ENCODE peak calls at places on chromosome X, in six cellular contexts. P is bronchial epithelial cell, Y is uterus, C is upper lobe of right lung, T is GM20000, U is OCI-LY7. Q is an unnamed sample.
A peak's percentile ranks its signal among the peaks of the same experiment; 100 is the strongest.

GRCh38 chrX:147735364-147735763 is 176.4 kb upstream of the FMR1 start:
- DNase-seq in P (peak; percentile 2), C (no peak), T (no peak), U (no peak), Y (no peak), Q (peak; percentile 27)

GRCh38 chrX:53316860-53317237 is 35.5 kb upstream of the IQSEC2 start:
- DNase-seq in T (no peak), C (no peak), Y (no peak), U (no peak), P (no peak), Q (no peak)

GRCh38 chrX:13304052-13304451 is 15.8 kb downstream of the ATXN3L start:
- DNase-seq in T (no peak), U (no peak), Y (no peak), P (no peak), C (no peak), Q (no peak)

GRCh38 chrX:116238866-116239265 is 68.3 kb downstream of the AGTR2 start:
- DNase-seq in T (no peak), U (no peak), Y (no peak), P (peak; percentile 64), C (no peak), Q (peak; percentile 43)

GRCh38 chrX:153703036-153703370 is 15.3 kb downstream of the SLC6A8 start:
- DNase-seq in Y (peak; percentile 53), U (no peak), T (no peak), C (no peak), P (peak; percentile 65), Q (peak; percentile 77)

GRCh38 chrX:120781416-120781815 is 94.2 kb downstream of the CT47B1 start:
- DNase-seq in Y (no peak), P (peak; percentile 37), U (no peak), C (no peak), T (no peak), Q (peak; percentile 12)

GRCh38 chrX:39693298-39693697 is 404.5 kb downstream of the BCOR start:
- DNase-seq in C (no peak), Y (no peak), T (no peak), U (no peak), P (no peak), Q (no peak)

GRCh38 chrX:32644476-32644875 is 566.9 kb downstream of the DMD start:
- DNase-seq in T (no peak), C (no peak), P (no peak), Y (no peak), U (no peak), Q (no peak)

GRCh38 chrX:37986893-37987292 is 19.5 kb upstream of the SYTL5 start:
- DNase-seq in P (no peak), Y (no peak), T (no peak), U (no peak), C (no peak), Q (peak; percentile 14)

GRCh38 chrX:57227691-57228090 is 58.8 kb upstream of the FAAH2 start:
- DNase-seq in C (no peak), Y (no peak), T (no peak), P (peak; percentile 47), U (no peak), Q (peak; percentile 6)

GRCh38 chrX:118588715-118589114 is 93.1 kb downstream of the DOCK11 start:
- DNase-seq in P (no peak), T (no peak), Y (no peak), U (no peak), C (no peak), Q (no peak)

GRCh38 chrX:13029831-13030771 is 14.3 kb downstream of the FAM9C start:
- DNase-seq in P (no peak), T (no peak), U (no peak), C (no peak), Y (no peak), Q (peak; percentile 39)

GRCh38 chrX:13131511-13132137 is 87.2 kb upstream of the FAM9C start:
- DNase-seq in U (no peak), P (no peak), C (no peak), T (no peak), Y (no peak), Q (peak; percentile 16)

GRCh38 chrX:15497865-15498264 is 2.7 kb upstream of the BMX start:
- DNase-seq in U (peak; percentile 54), Y (no peak), T (peak; percentile 44), P (peak; percentile 33), C (no peak), Q (peak; percentile 77)

GRCh38 chrX:70998402-70999027 is 67.6 kb upstream of the SLC7A3 start:
- DNase-seq in C (no peak), T (no peak), Y (no peak), P (peak; percentile 88), U (peak; percentile 46), Q (peak; percentile 81)

GRCh38 chrX:148647666-148648065 is 147.2 kb downstream of the AFF2 start:
- DNase-seq in P (no peak), C (no peak), Y (no peak), U (peak; percentile 27), T (no peak), Q (no peak)

GRCh38 chrX:133544105-133544504 is 128.8 kb upstream of the GPC4 start:
- DNase-seq in P (peak; percentile 89), Y (peak; percentile 31), C (no peak), U (no peak), T (no peak), Q (peak; percentile 46)

GRCh38 chrX:138775501-138775900 is 64.0 kb upstream of the FGF13 start:
- DNase-seq in T (peak; percentile 2), P (peak; percentile 23), C (no peak), U (peak; percentile 7), Y (no peak), Q (peak; percentile 55)

GRCh38 chrX:70022608-70023007 is 27.1 kb downstream of the AWAT2 start:
- DNase-seq in T (no peak), Y (no peak), C (no peak), P (no peak), U (no peak), Q (no peak)

GRCh38 chrX:150692296-150692695 is 900 bp upstream of the MTMR1 start:
- DNase-seq in P (no peak), U (peak; percentile 35), T (no peak), Y (no peak), C (no peak), Q (no peak)

GRCh38 chrX:3815896-3816664 is 102.6 kb upstream of the PRKX start:
- DNase-seq in C (peak; percentile 74), P (no peak), Y (peak; percentile 53), T (peak; percentile 26), U (peak; percentile 56), Q (peak; percentile 46)

DNA sequence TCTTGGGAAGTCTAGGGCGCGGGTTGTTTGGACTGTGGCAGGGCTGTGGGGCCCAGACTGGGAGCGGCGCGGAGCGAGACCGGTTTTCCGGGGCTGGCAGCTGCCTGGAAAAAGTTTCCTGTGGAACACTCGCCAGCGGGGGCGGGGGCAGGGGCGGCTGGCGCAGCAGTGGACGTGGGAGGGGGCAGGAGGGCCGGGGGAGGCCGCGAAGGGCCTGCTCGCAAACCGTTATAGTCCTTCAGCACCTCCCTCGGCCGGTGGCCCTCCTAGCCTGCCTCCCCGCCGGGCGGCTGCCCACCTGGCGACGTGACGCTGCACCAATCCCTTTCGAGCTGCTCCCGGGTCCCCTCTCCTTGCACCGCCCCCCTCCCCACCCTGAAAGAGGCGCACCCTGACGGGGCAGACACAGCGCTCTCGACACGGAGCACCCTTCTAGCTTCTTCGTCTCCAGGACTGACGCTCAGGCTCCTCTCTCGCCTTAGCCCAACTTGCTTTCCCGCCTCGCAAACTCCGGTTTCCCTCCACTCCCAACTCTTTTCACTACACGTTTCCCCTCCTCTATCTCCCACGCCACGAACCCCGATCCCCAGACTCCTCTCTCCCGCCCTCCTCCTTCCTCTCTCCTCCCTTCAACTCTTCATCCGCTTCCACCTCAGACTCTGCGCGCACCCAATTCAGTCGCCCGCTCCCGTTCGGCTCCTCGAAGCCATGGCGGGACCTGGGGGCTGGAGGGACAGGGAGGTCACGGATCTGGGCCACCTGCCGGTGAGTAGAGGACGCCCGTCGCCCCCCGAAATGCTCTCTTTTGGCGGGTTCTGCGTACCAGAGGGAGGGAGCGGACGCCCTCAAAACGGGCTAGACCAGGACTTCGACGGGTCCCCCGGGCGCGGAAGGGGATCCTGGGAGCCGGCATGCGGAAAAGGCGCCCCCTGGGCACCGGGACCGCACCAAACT is at the start of gene NRK:
- DNase-seq in P (no peak), T (no peak), C (peak; percentile 51), Y (peak; percentile 30), U (no peak), Q (no peak)
- TF ChIP-seq CTCF in P (no peak), T (no peak), C (no peak), Y (no peak), U (no peak), Q (no peak)

DNA sequence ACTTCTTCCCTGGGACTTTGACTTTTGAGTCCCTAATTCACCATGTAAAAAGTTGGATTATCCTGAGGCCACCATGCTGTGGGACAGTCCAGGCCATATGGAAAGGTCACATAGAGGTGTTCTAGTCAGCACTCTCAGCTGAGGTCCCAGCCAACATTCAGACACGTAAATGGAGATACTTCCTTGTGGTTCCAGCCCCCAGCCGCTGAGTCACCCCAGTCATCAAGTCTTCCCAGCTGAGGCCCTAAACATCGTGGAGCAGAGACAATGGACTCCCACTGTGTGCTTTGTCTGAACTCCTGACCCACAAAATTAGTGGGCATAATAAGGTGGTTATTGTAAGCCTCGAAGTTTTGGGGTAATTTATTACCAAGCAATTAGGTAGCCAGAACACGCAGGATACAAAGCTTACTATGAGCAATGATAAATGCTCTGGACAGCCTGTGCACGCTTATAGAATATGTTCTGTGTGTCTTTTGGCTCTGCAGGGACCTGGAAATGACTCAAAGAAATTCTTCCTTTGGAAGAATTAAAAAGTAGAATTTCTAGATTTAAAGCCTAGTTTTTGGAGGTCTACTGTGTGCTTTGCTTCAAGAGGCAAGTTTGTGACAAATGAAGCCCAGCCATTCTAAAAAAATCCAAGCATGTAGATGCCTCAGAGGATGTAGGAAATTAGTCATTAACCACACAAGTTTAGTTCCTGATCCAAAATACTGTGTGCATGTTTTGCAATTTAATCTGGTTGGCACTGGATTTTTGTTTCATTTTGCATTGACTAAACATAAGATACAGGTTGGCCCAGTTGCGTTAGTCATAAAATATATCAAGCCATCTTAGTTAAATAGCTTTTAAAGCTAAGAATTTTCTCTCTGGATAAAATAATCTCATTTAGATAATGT is 33.3 kb upstream of the SLC9A7 start:
- DNase-seq in T (peak; percentile 14), Y (no peak), U (no peak), P (peak; percentile 94), C (no peak), Q (peak; percentile 92)
- TF ChIP-seq CTCF in T (no peak), Y (no peak), U (no peak), P (no peak), C (no peak), Q (no peak)

DNA sequence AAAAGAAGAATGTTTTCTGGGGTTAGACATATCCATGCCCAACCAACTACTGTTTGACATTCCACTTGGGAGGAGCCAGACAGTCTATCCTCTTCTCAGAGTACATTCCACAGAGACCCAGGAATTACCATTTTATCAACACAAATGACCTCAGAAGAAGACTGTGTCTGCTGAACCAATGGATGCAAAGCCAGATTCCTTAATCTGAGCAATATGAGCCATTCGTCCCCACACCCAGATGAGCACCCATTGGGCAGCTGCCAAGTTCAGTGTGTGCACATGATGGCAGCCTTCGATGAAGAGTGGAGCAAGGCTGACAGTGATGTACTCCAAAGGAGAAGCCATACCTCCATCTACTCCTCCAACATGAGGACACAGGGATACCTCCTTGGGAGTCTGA is 111.3 kb downstream of the ZNF674 start:
- DNase-seq in Y (no peak), T (no peak), P (no peak), C (no peak), U (no peak), Q (no peak)
- TF ChIP-seq CTCF in Y (no peak), T (no peak), P (no peak), C (no peak), U (no peak), Q (no peak)

DNA sequence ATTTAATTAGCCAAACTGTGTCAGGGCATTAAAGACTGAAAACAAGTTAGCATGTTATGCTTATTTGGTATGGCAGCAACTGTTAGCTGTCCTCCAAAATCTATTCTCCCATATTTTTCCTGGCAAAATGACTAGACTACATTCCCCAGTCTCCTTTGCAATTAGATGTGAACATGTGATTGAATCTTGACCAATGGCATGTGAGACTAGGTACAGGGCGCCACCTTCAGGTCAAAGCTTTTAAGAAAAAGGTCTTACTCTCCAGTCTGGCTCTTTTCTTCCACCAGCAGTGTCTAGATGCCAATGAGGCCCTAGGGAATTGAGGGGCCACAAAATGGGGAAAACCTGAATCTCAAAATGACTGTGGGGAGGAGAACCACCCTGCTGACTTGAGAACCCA is 408.2 kb downstream of the SMARCA1 start:
- DNase-seq in U (peak; percentile 56), P (peak; percentile 28), Y (no peak), C (no peak), T (peak; percentile 18), Q (peak; percentile 50)
- TF ChIP-seq CTCF in U (peak; percentile 75), P (peak; percentile 13), Y (no peak), C (no peak), T (no peak), Q (no peak)